ENCODE peak calls at places on chromosomes 3 and 15, in ten cellular contexts. I, N, Z, P, X, C, U, T, W and O are unnamed samples.

GRCh38 chr3:20575153-20575552 is 389.1 kb upstream of the SGO1 start:
- DNase-seq in Z (no peak), I (no peak), T (no peak), U (no peak), N (no peak), X (no peak), C (no peak), W (no peak), P (no peak), O (peak)

GRCh38 chr3:5021571-5022092 is 42.4 kb downstream of the BHLHE40 start:
- DNase-seq in I (no peak), P (no peak), C (no peak), X (no peak), T (no peak), N (no peak), U (no peak), Z (no peak), W (no peak), O (peak)

GRCh38 chr3:46970391-46971091 is 6.0 kb downstream of the CCDC12 start:
- DNase-seq in U (no peak), W (no peak), P (no peak), T (no peak), X (peak), Z (no peak), N (no peak), I (no peak), C (no peak), O (no peak)

GRCh38 chr3:140164922-140165590 is 230.1 kb downstream of the CLSTN2 start:
- DNase-seq in I (no peak), W (peak), U (no peak), P (peak), C (no peak), N (no peak), Z (no peak), X (no peak), T (peak), O (no peak)

GRCh38 chr3:141233457-141234161 is 2.0 kb downstream of the PXYLP1 start:
- DNase-seq in T (no peak), U (no peak), I (no peak), C (no peak), W (no peak), P (no peak), Z (no peak), X (no peak), N (no peak), O (no peak)

GRCh38 chr3:114299421-114299820 is 5.6 kb downstream of the TIGIT start:
- DNase-seq in Z (no peak), W (no peak), U (peak), X (no peak), I (no peak), N (no peak), P (peak), T (no peak), C (peak), O (peak)

GRCh38 chr15:70775160-70775559 is 11.8 kb upstream of the UACA start:
- DNase-seq in I (no peak), T (no peak), N (no peak), X (no peak), C (no peak), U (no peak), Z (no peak), W (no peak), P (no peak), O (peak)

GRCh38 chr15:98257290-98257689 is 296.8 kb downstream of the ARRDC4 start:
- DNase-seq in I (no peak), C (no peak), W (no peak), T (no peak), Z (no peak), X (no peak), P (no peak), N (no peak), U (no peak), O (no peak)

GRCh38 chr3:19866751-19867347 is 67.2 kb downstream of the EFHB start:
- DNase-seq in Z (peak), T (peak), P (peak), I (no peak), N (no peak), C (no peak), U (peak), W (peak), X (no peak), O (peak)

GRCh38 chr3:124986153-124987143 is 51.9 kb upstream of the MUC13 start:
- DNase-seq in U (no peak), Z (no peak), I (no peak), C (no peak), W (no peak), N (peak), X (no peak), P (no peak), T (peak), O (peak)